ENCODE peak calls at places on chromosomes 6 and 20, in eight cellular contexts. V, O, W, K, U, E, J and C are unnamed samples.

GRCh38 chr6:116580198-116580597 is 8.9 kb downstream of the RWDD1 start:
- DNase-seq in J (no peak), E (no peak), V (no peak), U (no peak), O (peak; percentile 75), W (peak; percentile 57), K (no peak), C (peak; percentile 44)

GRCh38 chr6:82178084-82178758 is 69.3 kb downstream of the IBTK start:
- DNase-seq in K (no peak), V (no peak), E (no peak), W (peak; percentile 28), U (peak; percentile 5), O (peak; percentile 64), J (no peak), C (peak; percentile 57)

GRCh38 chr6:170265655-170266054 is 25.2 kb downstream of the DLL1 start:
- DNase-seq in K (no peak), E (no peak), V (peak; percentile 76), O (no peak), W (no peak), J (peak; percentile 74), U (peak; percentile 24), C (no peak)

GRCh38 chr6:100457251-100457990 is 7.3 kb downstream of the SIM1 start:
- DNase-seq in K (peak; percentile 81), J (no peak), V (no peak), E (no peak), W (no peak), U (no peak), O (no peak), C (no peak)

GRCh38 chr6:103001724-103002123 is 1608.2 kb downstream of the GRIK2 start:
- DNase-seq in V (no peak), K (no peak), J (no peak), E (no peak), W (no peak), O (no peak), U (no peak), C (no peak)

GRCh38 chr20:47345214-47345613 is 11.3 kb downstream of the ZMYND8 start:
- DNase-seq in K (no peak), E (no peak), W (no peak), U (no peak), V (no peak), J (no peak), O (no peak), C (no peak)

GRCh38 chr6:10633216-10633615 is 61.2 kb downstream of the C6orf52 start:
- DNase-seq in K (no peak), U (peak; percentile 13), J (no peak), O (peak; percentile 31), W (peak; percentile 11), V (no peak), E (no peak), C (peak; percentile 85)

GRCh38 chr20:36663026-36663425 is 17.0 kb upstream of the SLA2 start:
- DNase-seq in J (no peak), V (no peak), E (no peak), O (no peak), U (no peak), W (no peak), K (no peak), C (no peak)

GRCh38 chr20:19964289-19965263 is 52.6 kb upstream of the NAA20 start:
- DNase-seq in O (peak; percentile 94), E (peak; percentile 55), J (no peak), U (peak; percentile 99), K (no peak), V (peak; percentile 72), W (peak; percentile 67), C (peak; percentile 76)

GRCh38 chr20:31670371-31671228 is 32.9 kb downstream of the COX4I2 start:
- DNase-seq in E (peak; percentile 78), W (no peak), O (no peak), K (no peak), U (no peak), J (peak; percentile 72), V (peak; percentile 55), C (peak; percentile 49)

GRCh38 chr6:551405-551804 is 105.5 kb downstream of the HUS1B start:
- DNase-seq in O (peak; percentile 9), E (no peak), V (no peak), W (no peak), U (peak; percentile 12), K (peak; percentile 82), J (no peak), C (peak; percentile 42)

GRCh38 chr6:35370799-35371493 is 28.6 kb downstream of the PPARD start:
- DNase-seq in V (no peak), U (no peak), W (no peak), J (peak; percentile 19), O (peak; percentile 85), K (no peak), E (peak; percentile 30), C (no peak)

GRCh38 chr20:62925420-62926228 is 681 bp downstream of the DIDO1 start:
- DNase-seq in E (peak; percentile 61), J (peak; percentile 43), U (no peak), K (peak; percentile 64), V (peak; percentile 41), O (peak; percentile 25), W (no peak), C (peak; percentile 20)

GRCh38 chr6:139433647-139434419 is 59.4 kb upstream of the CITED2 start:
- DNase-seq in K (no peak), U (peak; percentile 11), V (no peak), W (no peak), J (no peak), E (no peak), O (peak; percentile 43), C (no peak)

GRCh38 chr6:102389994-102390393 is 996.5 kb downstream of the GRIK2 start:
- DNase-seq in K (no peak), J (no peak), V (peak; percentile 9), O (no peak), E (no peak), U (no peak), W (no peak), C (no peak)

GRCh38 chr6:155274106-155274505 is 10.3 kb downstream of the CLDN20 start:
- DNase-seq in W (no peak), V (no peak), K (no peak), J (no peak), E (no peak), U (no peak), O (peak; percentile 61), C (peak; percentile 58)

GRCh38 chr6:35209622-35210289 is 4.0 kb upstream of the SCUBE3 start:
- DNase-seq in O (no peak), K (no peak), E (no peak), W (no peak), V (no peak), U (peak; percentile 29), J (no peak), C (no peak)

GRCh38 chr6:109440325-109441068 is at the start of the genes PPIL6 and SMPD2:
- DNase-seq in K (peak; percentile 97), E (peak; percentile 78), V (peak; percentile 92), O (peak; percentile 88), J (peak; percentile 92), U (peak; percentile 77), W (peak; percentile 46), C (peak; percentile 94)
- TF ChIP-seq CTCF in K (no peak), E (peak; percentile 12), V (peak; percentile 39), O (peak; percentile 25), J (peak; percentile 53), U (peak; percentile 59), W (peak; percentile 5), C (peak; percentile 22)

GRCh38 chr6:57190140-57190539 is 18.0 kb downstream of the BAG2 start:
- DNase-seq in W (no peak), V (no peak), K (no peak), E (no peak), J (no peak), U (peak; percentile 55), O (peak; percentile 72), C (peak; percentile 57)

GRCh38 chr6:57193177-57193576 is 21.1 kb downstream of the BAG2 start:
- DNase-seq in V (no peak), W (no peak), K (no peak), J (no peak), O (peak; percentile 67), U (no peak), E (no peak), C (no peak)

GRCh38 chr6:57198926-57199636 is 23.0 kb downstream of the RAB23 start:
- DNase-seq in J (no peak), K (peak; percentile 85), U (no peak), V (no peak), O (no peak), W (no peak), E (no peak), C (no peak)

GRCh38 chr6:57195457-57195856 is 23.3 kb downstream of the BAG2 start:
- DNase-seq in J (no peak), O (no peak), W (no peak), V (no peak), K (no peak), U (no peak), E (no peak), C (peak; percentile 32)
- H3K4me3 ChIP-seq in J (no peak overlapping the region), O (no peak overlapping the region), W (no peak overlapping the region), V (no peak overlapping the region), K (no peak overlapping the region), U (no peak overlapping the region), E (no peak overlapping the region), C (no peak overlapping the region)

DNA sequence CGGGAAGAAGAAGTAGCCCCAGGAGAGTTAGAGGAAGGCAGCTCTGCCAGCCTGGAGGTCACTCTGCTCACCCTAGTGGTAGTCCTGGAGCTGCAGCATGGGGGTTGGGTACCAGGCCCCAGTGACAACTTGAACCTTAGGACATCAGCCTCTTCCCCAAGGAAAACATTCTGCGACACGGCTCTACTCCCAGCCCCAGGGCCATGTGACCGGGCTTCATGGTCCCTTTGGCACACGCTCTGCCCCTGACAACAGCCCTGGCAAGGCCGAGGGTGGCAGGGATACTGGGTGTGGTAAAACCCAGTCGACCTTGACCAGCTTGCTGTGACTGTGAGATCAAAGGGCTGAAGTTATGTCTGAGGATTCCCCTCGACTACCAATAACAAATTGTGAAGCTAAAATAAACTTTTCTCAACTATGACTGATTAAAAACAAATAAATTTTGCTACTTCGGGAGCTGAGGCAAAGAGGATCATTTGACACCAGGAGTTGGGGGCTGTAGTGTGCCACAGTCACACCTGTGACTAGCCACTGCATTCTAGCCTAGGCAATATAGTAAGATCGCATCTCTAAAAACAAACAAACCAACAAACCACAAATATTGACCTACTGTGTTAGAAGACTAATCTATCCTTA is 24.4 kb upstream of the ARID1B start:
- DNase-seq in K (peak; percentile 82), V (peak; percentile 25), W (no peak), E (peak; percentile 88), J (peak; percentile 20), O (no peak), U (peak; percentile 24), C (no peak)
- TF ChIP-seq CTCF in K (peak; percentile 80), V (peak; percentile 20), W (peak; percentile 23), E (peak; percentile 41), J (peak; percentile 19), O (peak; percentile 31), U (peak; percentile 52), C (peak; percentile 13)

GRCh38 chr6:89200706-89201215 is 16.4 kb downstream of the GABRR1 start:
- DNase-seq in U (no peak), V (no peak), J (no peak), O (no peak), E (no peak), W (no peak), K (no peak), C (no peak)

GRCh38 chr6:89199571-89199970 is 17.6 kb downstream of the GABRR1 start:
- DNase-seq in J (no peak), U (no peak), W (no peak), K (no peak), O (no peak), E (no peak), V (no peak), C (no peak)

GRCh38 chr6:89194559-89194958 is 22.6 kb downstream of the GABRR1 start:
- DNase-seq in W (no peak), E (no peak), O (no peak), K (no peak), V (no peak), U (no peak), J (no peak), C (no peak)

GRCh38 chr6:89197141-89197540 is 20.0 kb downstream of the GABRR1 start:
- DNase-seq in K (no peak), U (no peak), W (no peak), E (no peak), V (no peak), J (no peak), O (no peak), C (no peak)

GRCh38 chr6:89198235-89198634 is 18.9 kb downstream of the GABRR1 start:
- DNase-seq in K (peak; percentile 77), V (no peak), W (no peak), O (no peak), U (no peak), E (no peak), J (no peak), C (no peak)
- H3K4me3 ChIP-seq in K (no peak overlapping the region), V (no peak overlapping the region), W (no peak overlapping the region), O (no peak overlapping the region), U (no peak overlapping the region), E (no peak overlapping the region), J (no peak overlapping the region), C (no peak overlapping the region)